ENCODE peak calls at places on chromosomes 3 and 15, in seven cellular contexts. Q is RWPE1, Z is cardiac muscle cell, B is B cell, D is heart right ventricle, O is PC-3, J is ovary. Y is an unnamed sample.

GRCh38 chr15:78540955-78541743 is 905 bp downstream of the PSMA4 start:
- DNase-seq in J (no peak), D (no peak), B (no peak), O (peak; percentile 11), Z (no peak), Q (peak; percentile 39), Y (no peak)

GRCh38 chr3:148718982-148719862 is 21.5 kb downstream of the AGTR1 start:
- DNase-seq in O (peak; percentile 26), Q (no peak), J (no peak), B (no peak), Z (peak; percentile 11), D (no peak), Y (no peak)

GRCh38 chr15:50484781-50485180 is 60.6 kb downstream of the USP8 start:
- DNase-seq in O (no peak), Q (no peak), D (no peak), B (no peak), Z (no peak), J (no peak), Y (no peak)

GRCh38 chr3:38438421-38438820 is 15.3 kb upstream of the ACVR2B start:
- DNase-seq in O (peak; percentile 60), J (no peak), Z (no peak), B (no peak), D (peak; percentile 20), Q (no peak), Y (no peak)

GRCh38 chr15:26087881-26088280 is 224.8 kb upstream of the ATP10A start:
- DNase-seq in O (no peak), Z (no peak), D (no peak), J (no peak), Q (no peak), B (no peak), Y (no peak)

GRCh38 chr3:56131976-56132590 is 336.2 kb downstream of the ERC2 start:
- DNase-seq in B (no peak), Z (no peak), Q (peak; percentile 90), D (no peak), J (no peak), O (peak; percentile 96), Y (peak; percentile 69)

GRCh38 chr3:126745760-126746394 is 41.8 kb downstream of the CHCHD6 start:
- DNase-seq in Z (peak; percentile 44), Q (no peak), D (peak; percentile 80), O (no peak), B (no peak), J (no peak), Y (peak; percentile 62)

GRCh38 chr15:96270581-96271172 is 59.8 kb upstream of the NR2F2 start:
- DNase-seq in D (no peak), Z (no peak), B (no peak), Q (peak; percentile 36), J (no peak), O (peak; percentile 89), Y (peak; percentile 53)

GRCh38 chr15:31046759-31047359 is 54.7 kb downstream of the TRPM1 start:
- DNase-seq in B (no peak), O (no peak), Q (no peak), Z (no peak), J (no peak), D (no peak), Y (no peak)

GRCh38 chr3:130345487-130346079 is at the start of gene COL6A5:
- DNase-seq in Z (peak; percentile 59), Q (no peak), B (no peak), J (peak; percentile 26), D (peak; percentile 4), O (no peak), Y (no peak)

GRCh38 chr3:138348950-138349739 is 766 bp downstream of the MRAS start:
- DNase-seq in D (no peak), J (peak; percentile 58), Q (no peak), B (no peak), O (no peak), Z (peak; percentile 46), Y (peak; percentile 36)

GRCh38 chr3:148158210-148158609 is 539.5 kb upstream of the AGTR1 start:
- DNase-seq in Z (no peak), O (peak; percentile 59), Q (peak; percentile 20), D (peak; percentile 4), J (no peak), B (no peak), Y (peak; percentile 78)

GRCh38 chr3:150180349-150180748 is 209.7 kb upstream of the PFN2 start:
- DNase-seq in J (no peak), Q (no peak), O (peak; percentile 19), D (no peak), B (no peak), Z (no peak), Y (no peak)

GRCh38 chr3:144549161-144549560 is 577.5 kb downstream of the DIPK2A start:
- DNase-seq in B (no peak), Z (peak; percentile 32), J (no peak), O (peak; percentile 7), D (no peak), Q (no peak), Y (no peak)

GRCh38 chr3:51139616-51140015 is 245.5 kb upstream of the MANF start:
- DNase-seq in D (no peak), J (no peak), Q (no peak), Z (no peak), B (no peak), O (no peak), Y (no peak)

GRCh38 chr3:58659051-58659675 is 7.4 kb downstream of the FAM3D start:
- DNase-seq in B (no peak), Z (peak; percentile 22), O (peak; percentile 68), J (no peak), Q (no peak), D (peak; percentile 20), Y (peak; percentile 38)

GRCh38 chr15:43268111-43269105 is 1.7 kb upstream of the TGM5 start:
- DNase-seq in J (no peak), O (peak; percentile 16), B (no peak), D (no peak), Q (no peak), Z (peak; percentile 66), Y (no peak)

GRCh38 chr3:32450426-32450825 is 52.2 kb downstream of the CMTM6 start:
- DNase-seq in J (no peak), D (no peak), O (no peak), B (no peak), Q (no peak), Z (no peak), Y (no peak)

GRCh38 chr3:161796312-161796711 is 299.7 kb downstream of the OTOL1 start:
- DNase-seq in Q (no peak), B (no peak), J (no peak), Z (no peak), D (no peak), O (no peak), Y (no peak)

GRCh38 chr3:122318620-122319019 is 6.4 kb upstream of the CSTA start:
- DNase-seq in B (no peak), Q (peak; percentile 21), J (no peak), D (no peak), Z (no peak), O (peak; percentile 92), Y (no peak)

DNA sequence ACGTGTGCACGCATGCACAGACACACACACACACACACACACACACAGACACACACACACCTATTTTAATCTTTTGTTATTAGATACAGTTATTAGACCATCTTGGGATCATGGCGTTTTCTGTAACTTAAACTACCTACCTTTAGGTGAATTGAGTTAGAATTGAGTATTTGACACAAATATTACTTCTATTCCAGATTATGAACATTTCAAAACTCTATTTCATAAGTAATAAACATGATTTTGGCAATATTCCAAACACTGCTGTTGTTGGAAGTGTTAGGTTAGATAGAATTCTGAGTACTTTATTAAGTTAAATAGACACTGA is 65.6 kb downstream of the GLCE start:
- DNase-seq in Q (no peak), J (no peak), B (no peak), D (no peak), O (no peak), Z (no peak), Y (no peak)
- TF ChIP-seq CTCF in Q (no peak), J (no peak), B (no peak), D (no peak), O (no peak), Z (no peak), Y (no peak)

DNA sequence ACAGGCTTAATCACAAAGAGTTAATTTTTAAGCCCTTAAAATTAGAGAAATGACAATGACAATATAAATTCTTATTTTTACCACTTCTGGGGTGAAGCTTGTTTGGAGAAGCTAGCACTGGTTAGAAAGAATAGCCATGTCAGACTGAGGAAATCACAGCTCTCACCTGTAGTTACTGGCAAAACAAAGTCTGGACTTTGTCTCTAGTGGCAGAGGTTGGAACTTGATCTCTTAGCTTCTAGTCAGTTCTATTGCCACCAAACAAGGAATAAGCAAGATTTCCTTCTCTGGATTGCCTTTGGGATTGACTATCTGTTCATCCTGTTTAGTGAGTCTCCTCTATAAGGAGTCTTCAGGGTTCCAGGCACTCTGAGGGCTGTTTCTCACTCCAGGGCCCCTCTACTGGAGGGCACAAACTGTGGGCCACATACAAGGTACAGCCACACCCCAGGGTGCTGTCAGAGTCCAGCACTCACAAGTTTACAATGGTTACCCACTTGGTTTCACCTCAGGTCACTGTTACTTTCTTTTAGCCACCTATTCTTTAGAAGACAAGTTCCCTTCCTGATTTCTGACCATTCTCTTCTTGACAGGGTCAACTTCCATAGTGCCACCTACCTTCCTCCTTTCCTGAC is 426.6 kb upstream of the THBS1 start:
- DNase-seq in D (no peak), Z (no peak), B (no peak), J (no peak), O (peak; percentile 45), Q (no peak), Y (no peak)
- TF ChIP-seq CTCF in D (no peak), Z (no peak), B (no peak), J (no peak), O (peak; percentile 43), Q (no peak), Y (no peak)

GRCh38 chr3:72309626-72310025 is 524.7 kb upstream of the PROK2 start:
- DNase-seq in O (no peak), Z (no peak), D (no peak), Q (no peak), B (no peak), J (no peak), Y (no peak)

GRCh38 chr3:72303926-72304325 is 519.0 kb upstream of the PROK2 start:
- DNase-seq in B (no peak), D (peak; percentile 32), Q (no peak), J (no peak), Z (no peak), O (no peak), Y (no peak)

GRCh38 chr3:72307438-72308105 is 522.6 kb upstream of the PROK2 start:
- DNase-seq in O (no peak), J (no peak), Z (no peak), D (no peak), Q (no peak), B (no peak), Y (no peak)

GRCh38 chr3:72310028-72310987 is 525.4 kb upstream of the PROK2 start:
- DNase-seq in D (peak; percentile 26), Q (no peak), Z (no peak), O (peak; percentile 31), B (peak; percentile 87), J (no peak), Y (no peak)

GRCh38 chr3:72306800-72307341 is 521.9 kb upstream of the PROK2 start:
- DNase-seq in J (no peak), Q (no peak), O (peak; percentile 26), Z (peak; percentile 40), B (no peak), D (no peak), Y (no peak)
- TF ChIP-seq CTCF in J (no peak), Q (no peak), O (no peak), Z (no peak), B (no peak), D (no peak), Y (no peak)

GRCh38 chr15:27912283-27912682 is 186.8 kb downstream of the OCA2 start:
- DNase-seq in O (no peak), Q (no peak), D (no peak), B (no peak), Z (no peak), J (no peak), Y (no peak)
- TF ChIP-seq CTCF in O (no peak), Q (no peak), D (no peak), B (no peak), Z (no peak), J (no peak), Y (no peak)